ENCODE peak calls at places on chromosome 4, in nine cellular contexts. U is kidney tubule cell; Z is CD8-positive, alpha-beta memory T cell; S is Right ventricle myocardium superior; X is activated CD8-positive, alpha-beta memory T cell treated with anti-CD3 and anti-CD28 coated beads for 24 hours; D is psoas muscle; V is T1000; P is RWPE1; I is coronary artery. T is an unnamed sample.
A peak's percentile ranks its signal among the peaks of the same experiment; 100 is the strongest.

GRCh38 chr4:7637971-7638370 is 203.2 kb upstream of the PSAPL1 start:
- DNase-seq in U (no peak), Z (no peak), S (no peak), X (no peak), D (no peak), V (no peak), P (no peak), I (no peak), T (no peak)

GRCh38 chr4:62871057-62871456 is 1538.2 kb downstream of the TECRL start:
- DNase-seq in U (no peak), Z (no peak), S (no peak), X (no peak), D (no peak), V (no peak), P (no peak), I (no peak), T (no peak)

GRCh38 chr4:83890231-83890630 is 354.3 kb downstream of the GPAT3 start:
- DNase-seq in U (peak; percentile 78), Z (no peak), S (no peak), X (no peak), D (no peak), V (no peak), P (no peak), I (no peak), T (peak; percentile 40)

GRCh38 chr4:101655847-101656246 is 134.7 kb upstream of the BANK1 start:
- DNase-seq in U (peak; percentile 56), Z (no peak), S (no peak), X (no peak), D (no peak), V (no peak), P (no peak), I (no peak), T (no peak)

GRCh38 chr4:42596918-42597317 is 60.0 kb downstream of the ATP8A1 start:
- DNase-seq in U (no peak), Z (no peak), S (no peak), X (no peak), D (no peak), V (no peak), P (no peak), I (no peak), T (no peak)

GRCh38 chr4:114598191-114599121 is at the start of gene UGT8:
- DNase-seq in U (peak; percentile 76), Z (peak; percentile 20), S (peak; percentile 50), X (peak; percentile 72), D (peak; percentile 17), V (peak; percentile 22), P (peak; percentile 41), I (no peak), T (peak; percentile 29)

GRCh38 chr4:8439914-8440490 is 521 bp downstream of the ACOX3 start:
- DNase-seq in U (no peak), Z (no peak), S (no peak), X (no peak), D (no peak), V (peak; percentile 50), P (no peak), I (no peak), T (no peak)

GRCh38 chr4:117093581-117093980 is 8.2 kb upstream of the TRAM1L1 start:
- DNase-seq in U (no peak), Z (no peak), S (no peak), X (no peak), D (no peak), V (no peak), P (no peak), I (no peak), T (no peak)

GRCh38 chr4:1793940-1794808 is 1.1 kb downstream of the FGFR3 start:
- DNase-seq in U (no peak), Z (no peak), S (no peak), X (peak; percentile 66), D (no peak), V (no peak), P (no peak), I (no peak), T (peak; percentile 21)

GRCh38 chr4:89156515-89156914 is 45.2 kb downstream of the TIGD2 start:
- DNase-seq in U (no peak), Z (no peak), S (no peak), X (no peak), D (no peak), V (no peak), P (no peak), I (no peak), T (no peak)

GRCh38 chr4:37892641-37893040 is 1.8 kb downstream of the TBC1D1 start:
- DNase-seq in U (no peak), Z (peak; percentile 37), S (no peak), X (peak; percentile 74), D (no peak), V (no peak), P (no peak), I (no peak), T (no peak)

GRCh38 chr4:183165371-183165770 is 66.3 kb downstream of the WWC2 start:
- DNase-seq in U (no peak), Z (no peak), S (no peak), X (no peak), D (no peak), V (no peak), P (peak; percentile 13), I (no peak), T (no peak)

GRCh38 chr4:3115637-3116300 is 41.3 kb downstream of the HTT start:
- DNase-seq in U (peak; percentile 28), Z (no peak), S (no peak), X (no peak), D (peak; percentile 27), V (no peak), P (no peak), I (no peak), T (peak; percentile 29)

GRCh38 chr4:108834787-108835384 is 72.0 kb upstream of the ETNPPL start:
- DNase-seq in U (peak; percentile 51), Z (no peak), S (no peak), X (no peak), D (no peak), V (no peak), P (peak; percentile 30), I (no peak), T (peak; percentile 67)

GRCh38 chr4:77669911-77670590 is 64.4 kb downstream of the CXCL13 start:
- DNase-seq in U (no peak), Z (no peak), S (no peak), X (no peak), D (no peak), V (no peak), P (no peak), I (no peak), T (no peak)

GRCh38 chr4:163694385-163694784 is 199.9 kb downstream of the TMA16 start:
- DNase-seq in U (peak; percentile 85), Z (no peak), S (no peak), X (no peak), D (no peak), V (no peak), P (peak; percentile 27), I (no peak), T (peak; percentile 50)

GRCh38 chr4:82745173-82745842 is 53.3 kb downstream of the SCD5 start:
- DNase-seq in U (peak; percentile 96), Z (no peak), S (no peak), X (no peak), D (no peak), V (peak; percentile 70), P (peak; percentile 62), I (no peak), T (peak; percentile 96)

GRCh38 chr4:3304831-3305609 is 12.2 kb downstream of the RGS12 start:
- DNase-seq in U (peak; percentile 43), Z (no peak), S (no peak), X (no peak), D (peak; percentile 47), V (no peak), P (no peak), I (peak; percentile 74), T (no peak)

GRCh38 chr4:2818351-2818939 is 25.2 kb upstream of the ADD1 start:
- DNase-seq in U (no peak), Z (no peak), S (no peak), X (no peak), D (peak; percentile 17), V (no peak), P (no peak), I (no peak), T (no peak)

GRCh38 chr4:134328741-134329140 is 127.2 kb upstream of the PABPC4L start:
- DNase-seq in U (no peak), Z (no peak), S (no peak), X (no peak), D (no peak), V (no peak), P (no peak), I (no peak), T (no peak)

GRCh38 chr4:17447675-17448298 is 64.1 kb downstream of the QDPR start:
- DNase-seq in U (peak; percentile 64), Z (peak; percentile 35), S (no peak), X (peak; percentile 62), D (no peak), V (peak; percentile 48), P (peak; percentile 34), I (no peak), T (peak; percentile 78)

GRCh38 chr4:22496165-22496813 is 19.6 kb downstream of the ADGRA3 start:
- DNase-seq in U (peak; percentile 54), Z (no peak), S (no peak), X (no peak), D (no peak), V (no peak), P (no peak), I (no peak), T (peak; percentile 45)

GRCh38 chr4:95732061-95732460 is 107.8 kb upstream of the PDHA2 start:
- DNase-seq in U (peak; percentile 90), Z (no peak), S (no peak), X (no peak), D (no peak), V (no peak), P (peak; percentile 47), I (no peak), T (peak; percentile 23)

GRCh38 chr4:96354036-96354712 is 514.3 kb downstream of the PDHA2 start:
- DNase-seq in U (peak; percentile 15), Z (no peak), S (no peak), X (no peak), D (no peak), V (no peak), P (no peak), I (no peak), T (no peak)

GRCh38 chr4:7212101-7212674 is 19.9 kb downstream of the SORCS2 start:
- DNase-seq in U (peak; percentile 13), Z (no peak), S (no peak), X (no peak), D (no peak), V (no peak), P (no peak), I (no peak), T (no peak)

GRCh38 chr4:152352645-152353116 is 183.2 kb downstream of the FBXW7 start:
- DNase-seq in U (peak; percentile 91), Z (no peak), S (peak; percentile 42), X (no peak), D (no peak), V (peak; percentile 39), P (peak; percentile 71), I (peak; percentile 77), T (peak; percentile 96)

GRCh38 chr4:185127021-185127925 is 15.8 kb upstream of the SLC25A4 start:
- DNase-seq in U (peak; percentile 8), Z (no peak), S (peak; percentile 51), X (peak; percentile 64), D (peak; percentile 20), V (no peak), P (no peak), I (no peak), T (peak; percentile 21)

GRCh38 chr4:165325732-165326512 is 1.5 kb upstream of the MSMO1 start:
- DNase-seq in U (peak; percentile 86), Z (no peak), S (no peak), X (no peak), D (no peak), V (peak; percentile 30), P (peak; percentile 64), I (no peak), T (peak; percentile 90)

GRCh38 chr4:120869511-120870278 is 52.8 kb downstream of the PRDM5 start:
- DNase-seq in U (peak; percentile 6), Z (no peak), S (no peak), X (no peak), D (no peak), V (no peak), P (no peak), I (no peak), T (no peak)

GRCh38 chr4:98796986-98797385 is 131.9 kb downstream of the EIF4E start:
- DNase-seq in U (no peak), Z (no peak), S (no peak), X (no peak), D (no peak), V (no peak), P (no peak), I (no peak), T (no peak)

GRCh38 chr4:110132822-110133719 is 65.3 kb downstream of the ELOVL6 start:
- DNase-seq in U (peak; percentile 40), Z (no peak), S (no peak), X (no peak), D (no peak), V (no peak), P (no peak), I (no peak), T (no peak)

T was measured in epithelial cell of esophagus.